ENCODE peak calls at places on chromosome 19, in seven cellular contexts. One of them, this sample, is unnamed.

GRCh38 chr19:2618611-2619010 is 83.9 kb downstream of the GNG7 start:
- DNase-seq in H9: no peak
- DNase-seq in heart right ventricle: peak; percentile 49
- DNase-seq in GM23248: peak; percentile 75
- DNase-seq in lung: peak; percentile 80
- DNase-seq in cardiac muscle cell: peak; percentile 59
- DNase-seq in DND-41: peak; percentile 86
- DNase-seq in this sample: no peak

GRCh38 chr19:29084266-29084665 is 128.7 kb downstream of the UQCRFS1 start:
- DNase-seq in GM23248: peak; percentile 62
- DNase-seq in cardiac muscle cell: peak; percentile 7
- DNase-seq in H9: peak; percentile 65
- DNase-seq in lung: no peak
- DNase-seq in heart right ventricle: no peak
- DNase-seq in DND-41: no peak
- DNase-seq in this sample: no peak

GRCh38 chr19:32750441-32751055 is 31.0 kb downstream of the TDRD12 start:
- DNase-seq in cardiac muscle cell: peak; percentile 2
- DNase-seq in DND-41: no peak
- DNase-seq in H9: no peak
- DNase-seq in heart right ventricle: no peak
- DNase-seq in lung: no peak
- DNase-seq in GM23248: no peak
- DNase-seq in this sample: no peak

GRCh38 chr19:3140667-3141038 is 4.8 kb downstream of the GNA15 start:
- DNase-seq in GM23248: no peak
- DNase-seq in lung: no peak
- DNase-seq in heart right ventricle: no peak
- DNase-seq in DND-41: no peak
- DNase-seq in cardiac muscle cell: no peak
- DNase-seq in H9: no peak
- DNase-seq in this sample: no peak

GRCh38 chr19:39544201-39544903 is 4.4 kb upstream of the EID2 start:
- DNase-seq in DND-41: no peak
- DNase-seq in lung: no peak
- DNase-seq in cardiac muscle cell: peak; percentile 41
- DNase-seq in GM23248: peak; percentile 53
- DNase-seq in heart right ventricle: no peak
- DNase-seq in H9: no peak
- DNase-seq in this sample: no peak

GRCh38 chr19:32318884-32319520 is 26.4 kb upstream of the ZNF507 start:
- DNase-seq in lung: no peak
- DNase-seq in cardiac muscle cell: no peak
- DNase-seq in GM23248: peak; percentile 34
- DNase-seq in H9: peak; percentile 80
- DNase-seq in heart right ventricle: no peak
- DNase-seq in DND-41: no peak
- DNase-seq in this sample: no peak

GRCh38 chr19:34837262-34837661 is 64.2 kb upstream of the ZNF599 start:
- DNase-seq in DND-41: no peak
- DNase-seq in H9: no peak
- DNase-seq in GM23248: no peak
- DNase-seq in cardiac muscle cell: peak; percentile 33
- DNase-seq in heart right ventricle: peak; percentile 59
- DNase-seq in lung: no peak
- DNase-seq in this sample: no peak

GRCh38 chr19:56377105-56377924 is 16.0 kb downstream of the ZNF582 start:
- DNase-seq in lung: no peak
- DNase-seq in heart right ventricle: no peak
- DNase-seq in cardiac muscle cell: no peak
- DNase-seq in H9: no peak
- DNase-seq in DND-41: no peak
- DNase-seq in GM23248: no peak
- DNase-seq in this sample: no peak

GRCh38 chr19:34265221-34265650 is 10.9 kb downstream of the GARRE1 start:
- DNase-seq in lung: no peak
- DNase-seq in heart right ventricle: no peak
- DNase-seq in H9: peak; percentile 73
- DNase-seq in GM23248: no peak
- DNase-seq in cardiac muscle cell: no peak
- DNase-seq in DND-41: no peak
- DNase-seq in this sample: no peak

GRCh38 chr19:29876414-29876813 is 64.6 kb downstream of the CCNE1 start:
- DNase-seq in lung: no peak
- DNase-seq in heart right ventricle: no peak
- DNase-seq in GM23248: no peak
- DNase-seq in cardiac muscle cell: no peak
- DNase-seq in DND-41: no peak
- DNase-seq in H9: no peak
- DNase-seq in this sample: no peak

GRCh38 chr19:53906211-53907192 is 2.6 kb upstream of the CACNG7 start:
- DNase-seq in lung: peak; percentile 51
- DNase-seq in cardiac muscle cell: peak; percentile 37
- DNase-seq in DND-41: peak; percentile 26
- DNase-seq in H9: peak; percentile 73
- DNase-seq in GM23248: peak; percentile 45
- DNase-seq in heart right ventricle: peak; percentile 59
- DNase-seq in this sample: peak; percentile 24

GRCh38 chr19:50897191-50897607 is 14.0 kb downstream of the KLK4 start:
- DNase-seq in lung: no peak
- DNase-seq in H9: no peak
- DNase-seq in GM23248: no peak
- DNase-seq in cardiac muscle cell: no peak
- DNase-seq in DND-41: no peak
- DNase-seq in heart right ventricle: no peak
- DNase-seq in this sample: no peak

GRCh38 chr19:10189631-10190425 is 4.9 kb downstream of the DNMT1 start:
- DNase-seq in heart right ventricle: no peak
- DNase-seq in cardiac muscle cell: no peak
- DNase-seq in lung: no peak
- DNase-seq in H9: no peak
- DNase-seq in DND-41: no peak
- DNase-seq in GM23248: peak; percentile 36
- DNase-seq in this sample: no peak

GRCh38 chr19:51098366-51099069 is 9.7 kb downstream of the CTU1 start:
- DNase-seq in cardiac muscle cell: peak; percentile 69
- DNase-seq in H9: no peak
- DNase-seq in heart right ventricle: peak; percentile 68
- DNase-seq in DND-41: no peak
- DNase-seq in lung: no peak
- DNase-seq in GM23248: no peak
- DNase-seq in this sample: no peak

GRCh38 chr19:11457831-11458230 is 22.4 kb downstream of the PRKCSH start:
- DNase-seq in DND-41: no peak
- DNase-seq in heart right ventricle: no peak
- DNase-seq in lung: no peak
- DNase-seq in H9: no peak
- DNase-seq in cardiac muscle cell: no peak
- DNase-seq in GM23248: no peak
- DNase-seq in this sample: no peak
- H3K27me3 ChIP-seq in DND-41: no peaks in the 10 kb centered on the region
- H3K27me3 ChIP-seq in heart right ventricle: peaks cover 20% of the 10 kb centered on the region
- H3K27me3 ChIP-seq in lung: no peaks in the 10 kb centered on the region
- H3K27me3 ChIP-seq in H9: no peaks in the 10 kb centered on the region
- H3K27me3 ChIP-seq in cardiac muscle cell: no peaks in the 10 kb centered on the region
- H3K27me3 ChIP-seq in GM23248: no peaks in the 10 kb centered on the region
- H3K27me3 ChIP-seq in this sample: peaks cover 21% of the 10 kb centered on the region

GRCh38 chr19:1105217-1105872 is 1.6 kb downstream of the GPX4 start:
- DNase-seq in heart right ventricle: no peak
- DNase-seq in lung: no peak
- DNase-seq in H9: no peak
- DNase-seq in GM23248: peak; percentile 72
- DNase-seq in DND-41: no peak
- DNase-seq in cardiac muscle cell: peak; percentile 29
- DNase-seq in this sample: no peak

GRCh38 chr19:1108291-1109031 is 4.7 kb downstream of the GPX4 start:
- DNase-seq in DND-41: no peak
- DNase-seq in heart right ventricle: no peak
- DNase-seq in cardiac muscle cell: no peak
- DNase-seq in GM23248: no peak
- DNase-seq in lung: no peak
- DNase-seq in H9: no peak
- DNase-seq in this sample: no peak

GRCh38 chr19:1105873-1106840 is 2.4 kb downstream of the GPX4 start:
- DNase-seq in DND-41: no peak
- DNase-seq in H9: no peak
- DNase-seq in GM23248: peak; percentile 31
- DNase-seq in cardiac muscle cell: no peak
- DNase-seq in heart right ventricle: no peak
- DNase-seq in lung: no peak
- DNase-seq in this sample: no peak

GRCh38 chr19:1107655-1108261 is 4.0 kb downstream of the GPX4 start:
- DNase-seq in heart right ventricle: no peak
- DNase-seq in cardiac muscle cell: no peak
- DNase-seq in H9: no peak
- DNase-seq in lung: no peak
- DNase-seq in DND-41: no peak
- DNase-seq in GM23248: no peak
- DNase-seq in this sample: no peak

DNA sequence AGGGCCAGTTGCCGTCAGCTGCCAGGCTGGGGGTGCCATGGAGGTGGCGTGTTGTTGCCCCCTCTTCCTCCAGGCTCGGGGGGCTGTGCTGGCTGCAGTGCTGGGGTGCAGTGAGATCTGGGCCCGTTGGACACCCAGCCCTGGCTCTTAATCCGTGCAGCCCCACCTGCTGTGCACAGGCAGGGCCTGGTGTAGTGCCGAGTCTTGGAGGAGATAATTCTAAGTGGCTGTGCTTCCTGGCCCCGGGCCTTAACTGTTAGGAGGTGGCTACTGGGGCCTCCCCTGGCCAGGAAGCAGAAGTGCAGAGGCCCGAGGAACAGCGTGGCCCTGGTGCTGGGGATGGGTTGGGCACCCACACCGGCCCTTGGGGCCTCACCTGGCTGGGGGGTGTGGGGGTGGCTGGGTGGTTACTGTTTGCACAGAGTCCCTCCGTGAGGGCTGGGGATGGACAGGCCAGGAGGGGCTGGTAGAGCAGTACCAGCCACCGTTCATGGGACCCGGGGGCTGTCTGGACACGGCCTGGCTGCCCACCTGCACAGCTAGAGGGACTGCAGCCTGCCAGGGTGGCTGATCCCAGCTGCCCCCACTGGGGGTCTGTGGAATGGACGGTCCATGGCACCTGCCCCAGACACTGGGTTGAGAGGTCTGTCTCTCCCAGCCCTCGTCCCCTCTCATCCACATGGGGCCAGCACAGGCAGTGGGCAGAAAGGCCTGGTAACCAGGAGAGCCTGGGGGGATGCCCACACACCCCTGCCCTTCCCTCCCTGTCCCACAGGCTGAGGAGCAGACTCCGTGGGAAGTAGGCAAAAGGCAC is 3.3 kb downstream of the GPX4 start:
- DNase-seq in cardiac muscle cell: peak; percentile 72
- DNase-seq in DND-41: no peak
- DNase-seq in heart right ventricle: no peak
- DNase-seq in lung: no peak
- DNase-seq in GM23248: peak; percentile 82
- DNase-seq in H9: no peak
- DNase-seq in this sample: no peak
- H3K27ac ChIP-seq in cardiac muscle cell: peak overlapping the region; percentile 38
- H3K27ac ChIP-seq in DND-41: no peak overlapping the region
- H3K27ac ChIP-seq in heart right ventricle: no peak overlapping the region
- H3K27ac ChIP-seq in lung: no peak overlapping the region
- H3K27ac ChIP-seq in GM23248: no peak overlapping the region
- H3K27ac ChIP-seq in H9: no peak overlapping the region
- H3K27ac ChIP-seq in this sample: peak overlapping the region; percentile 26

DNA sequence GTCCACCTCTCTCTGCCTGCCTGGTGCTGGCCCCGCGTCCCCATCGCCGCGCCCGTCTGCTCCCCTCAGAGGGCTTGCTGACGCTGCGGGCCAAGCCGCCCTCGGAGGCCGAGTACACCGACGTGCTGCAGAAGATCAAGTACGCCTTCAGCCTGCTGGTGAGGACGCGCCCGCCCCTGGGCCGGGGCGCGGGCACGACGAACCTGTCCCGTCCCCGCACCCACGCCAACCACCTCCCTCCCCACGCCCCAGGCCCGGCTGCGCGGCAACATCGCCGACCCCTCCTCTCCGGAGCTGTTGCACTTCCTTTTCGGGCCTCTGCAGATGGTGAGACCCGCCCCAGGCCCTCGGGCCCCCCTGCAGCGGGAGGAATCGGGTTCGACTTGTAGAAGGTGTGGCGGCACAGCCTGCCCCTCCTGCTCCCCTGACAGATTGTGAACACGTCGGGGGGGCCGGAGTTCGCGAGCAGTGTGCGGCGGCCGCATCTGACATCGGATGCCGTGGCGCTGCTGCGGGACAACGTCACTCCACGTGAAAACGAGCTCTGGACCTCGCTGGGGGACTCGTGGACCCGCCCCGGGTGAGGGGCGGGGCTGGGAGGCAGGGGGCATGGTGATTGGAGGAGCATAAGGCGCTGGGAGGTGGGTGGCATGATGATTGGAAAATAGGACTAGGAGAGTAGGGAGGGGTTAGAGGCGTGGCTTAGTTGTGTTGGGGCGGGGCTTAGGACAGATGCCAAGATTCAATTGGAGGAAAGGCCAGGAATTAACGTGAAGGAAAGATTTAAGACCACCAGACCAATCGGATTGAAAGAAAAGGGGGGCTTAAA is 6.6 kb downstream of the EPS8L1 start:
- DNase-seq in heart right ventricle: no peak
- DNase-seq in GM23248: peak; percentile 46
- DNase-seq in lung: no peak
- DNase-seq in cardiac muscle cell: peak; percentile 54
- DNase-seq in H9: peak; percentile 97
- DNase-seq in DND-41: no peak
- DNase-seq in this sample: no peak
- H3K27me3 ChIP-seq in heart right ventricle: peaks cover 78% of the 10 kb centered on the region
- H3K27me3 ChIP-seq in GM23248: peaks cover 72% of the 10 kb centered on the region
- H3K27me3 ChIP-seq in lung: no peaks in the 10 kb centered on the region
- H3K27me3 ChIP-seq in cardiac muscle cell: peaks cover 77% of the 10 kb centered on the region
- H3K27me3 ChIP-seq in H9: no peaks in the 10 kb centered on the region
- H3K27me3 ChIP-seq in DND-41: no peaks in the 10 kb centered on the region
- H3K27me3 ChIP-seq in this sample: peaks cover 96% of the 10 kb centered on the region

DNA sequence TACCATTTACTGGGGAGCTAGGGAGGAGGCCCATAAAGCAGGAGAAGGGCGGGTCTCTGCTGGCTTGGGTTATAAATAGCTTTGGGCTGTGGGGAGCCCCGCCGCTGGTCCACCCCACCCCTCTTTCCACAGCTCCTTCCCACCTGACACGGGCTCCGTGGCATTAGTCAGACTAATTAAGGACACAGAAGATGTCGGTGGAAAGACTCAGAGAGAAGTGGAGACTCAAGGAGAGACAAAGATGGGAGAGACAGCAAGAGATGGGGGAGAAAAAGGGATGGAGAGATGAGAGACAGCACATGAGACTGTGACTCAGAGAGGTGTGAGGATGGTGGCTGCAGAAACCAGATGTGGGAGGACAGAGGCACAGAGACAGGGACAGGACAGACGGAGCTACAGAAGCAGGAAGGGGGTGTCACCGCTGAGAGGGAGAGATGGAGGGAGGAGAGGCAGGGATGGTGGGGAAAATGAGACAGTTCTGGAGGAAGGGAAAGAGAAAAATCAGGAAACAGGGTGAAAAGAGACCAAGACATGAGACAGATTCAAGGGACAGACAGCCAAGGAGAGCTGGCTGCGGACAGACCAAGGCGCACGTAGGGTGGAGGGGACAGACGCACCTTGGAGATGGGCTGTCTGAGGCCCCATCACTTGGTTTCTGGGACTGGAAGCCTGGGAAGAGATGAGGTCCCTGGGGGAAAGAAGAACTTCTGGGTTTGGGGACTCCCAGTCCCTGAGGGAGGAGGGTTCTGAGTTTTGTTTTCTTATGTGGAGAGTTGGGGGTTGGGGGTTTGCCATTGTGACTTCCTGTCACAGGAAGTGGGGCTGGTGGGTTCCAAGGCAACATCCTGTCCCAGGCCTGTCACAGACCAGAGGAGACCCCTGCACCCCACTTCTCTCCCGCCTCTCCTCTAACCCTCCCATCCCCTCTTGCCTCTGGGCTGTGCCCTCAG is 4.1 kb downstream of the ARHGEF1 start:
- DNase-seq in lung: no peak
- DNase-seq in H9: no peak
- DNase-seq in GM23248: no peak
- DNase-seq in DND-41: peak; percentile 93
- DNase-seq in heart right ventricle: no peak
- DNase-seq in cardiac muscle cell: no peak
- DNase-seq in this sample: no peak
- H3K27ac ChIP-seq in lung: peak overlapping the region; percentile 66
- H3K27ac ChIP-seq in H9: peak overlapping the region; percentile 37
- H3K27ac ChIP-seq in GM23248: no peak overlapping the region
- H3K27ac ChIP-seq in DND-41: peak overlapping the region; percentile 87
- H3K27ac ChIP-seq in heart right ventricle: no peak overlapping the region
- H3K27ac ChIP-seq in cardiac muscle cell: no peak overlapping the region
- H3K27ac ChIP-seq in this sample: peak overlapping the region; percentile 16

This sample was measured in tibial nerve.